ENCODE peak calls at places on chromosomes 4 and X, in four cellular contexts. C is ovary; K is CD8-positive, alpha-beta T cell; L is aorta. X is an unnamed sample.

GRCh38 chrX:11239230-11239629 is 54.0 kb upstream of the AMELX start:
- DNase-seq in C (no peak), K (no peak), L (no peak), X (no peak)

GRCh38 chr4:108303488-108304177 is 134.9 kb upstream of the LEF1 start:
- DNase-seq in C (no peak), K (no peak), L (no peak), X (no peak)

GRCh38 chr4:2337896-2338295 is 76.0 kb upstream of the MXD4 start:
- DNase-seq in C (no peak), K (no peak), L (peak; percentile 43), X (peak; percentile 64)

GRCh38 chrX:3312109-3312508 is 34.3 kb downstream of the MXRA5 start:
- DNase-seq in C (no peak), K (no peak), L (no peak), X (no peak)

GRCh38 chr4:185183622-185184281 is 20.0 kb downstream of the CFAP97 start:
- DNase-seq in C (peak; percentile 79), K (peak; percentile 78), L (no peak), X (no peak)

GRCh38 chr4:128757712-128758111 is 51.8 kb upstream of the JADE1 start:
- DNase-seq in C (no peak), K (no peak), L (no peak), X (peak; percentile 77)

GRCh38 chr4:102535398-102536082 is 34.4 kb downstream of the NFKB1 start:
- DNase-seq in C (no peak), K (no peak), L (no peak), X (no peak)

GRCh38 chr4:188400456-188400855 is 261.2 kb downstream of the TRIML1 start:
- DNase-seq in C (no peak), K (no peak), L (no peak), X (no peak)

GRCh38 chr4:188329526-188329925 is 190.3 kb downstream of the TRIML1 start:
- DNase-seq in C (no peak), K (no peak), L (no peak), X (no peak)

GRCh38 chrX:27186671-27187070 is 276.5 kb downstream of the PPP4R3C start:
- DNase-seq in C (no peak), K (peak; percentile 51), L (no peak), X (no peak)

GRCh38 chrX:71660562-71661416 is 6.6 kb upstream of the LOC101059915 start:
- DNase-seq in C (no peak), K (no peak), L (no peak), X (no peak)

GRCh38 chrX:149848855-149849254 is 32.1 kb upstream of the MAGEA8 start:
- DNase-seq in C (no peak), K (no peak), L (no peak), X (no peak)

GRCh38 chr4:17447675-17448298 is 64.1 kb downstream of the QDPR start:
- DNase-seq in C (no peak), K (peak; percentile 57), L (no peak), X (no peak)

GRCh38 chr4:163544407-163545038 is 50.0 kb downstream of the TMA16 start:
- DNase-seq in C (no peak), K (peak; percentile 68), L (peak; percentile 86), X (no peak)

GRCh38 chr4:88757067-88757466 is 59.4 kb upstream of the NAP1L5 start:
- DNase-seq in C (no peak), K (no peak), L (no peak), X (no peak)

GRCh38 chr4:147526272-147526654 is 45.4 kb downstream of the EDNRA start:
- DNase-seq in C (no peak), K (no peak), L (no peak), X (no peak)

GRCh38 chr4:143921160-143921559 is 15.8 kb upstream of the GYPE start:
- DNase-seq in C (no peak), K (no peak), L (no peak), X (no peak)

GRCh38 chr4:183905081-183905592 is at the start of gene STOX2:
- DNase-seq in C (peak; percentile 62), K (no peak), L (peak; percentile 89), X (peak; percentile 82)

GRCh38 chr4:153514001-153514526 is 47.9 kb downstream of the TMEM131L start:
- DNase-seq in C (no peak), K (no peak), L (no peak), X (no peak)

GRCh38 chr4:156547439-156547838 is 424.2 kb downstream of the PDGFC start:
- DNase-seq in C (no peak), K (no peak), L (no peak), X (no peak)

GRCh38 chr4:62914758-62915157 is 1494.5 kb downstream of the TECRL start:
- DNase-seq in C (no peak), K (no peak), L (no peak), X (no peak)

GRCh38 chr4:186792994-186793393 is 69.3 kb upstream of the FAT1 start:
- DNase-seq in C (no peak), K (no peak), L (no peak), X (no peak)

GRCh38 chr4:184157322-184157721 is 60.4 kb downstream of the ENPP6 start:
- DNase-seq in C (no peak), K (no peak), L (no peak), X (no peak)

GRCh38 chr4:79403356-79403755 is 4.7 kb downstream of the GK2 start:
- DNase-seq in C (no peak), K (no peak), L (no peak), X (no peak)

GRCh38 chrX:50586980-50587379 is 116.4 kb upstream of the DGKK start:
- DNase-seq in C (no peak), K (no peak), L (no peak), X (no peak)

GRCh38 chrX:13763489-13763888 is 28.9 kb downstream of the OFD1 start:
- DNase-seq in C (no peak), K (no peak), L (no peak), X (no peak)

GRCh38 chr4:107120661-107121060 is 84.5 kb upstream of the DKK2 start:
- DNase-seq in C (no peak), K (no peak), L (no peak), X (no peak)

GRCh38 chr4:112214397-112215264 is 17.0 kb upstream of the AP1AR start:
- DNase-seq in C (no peak), K (no peak), L (no peak), X (no peak)

GRCh38 chr4:17323619-17324400 is 188.1 kb downstream of the QDPR start:
- DNase-seq in C (no peak), K (no peak), L (no peak), X (no peak)

GRCh38 chrX:42944381-42944998 is 166.5 kb upstream of the PPP1R2C start:
- DNase-seq in C (no peak), K (peak; percentile 73), L (no peak), X (no peak)

GRCh38 chrX:103628386-103629290 is at the start of gene TCEAL1:
- DNase-seq in C (peak; percentile 76), K (peak; percentile 63), L (peak; percentile 88), X (peak; percentile 79)

GRCh38 chr4:8488791-8489369 is 48.3 kb downstream of the TRMT44 start:
- DNase-seq in C (no peak), K (no peak), L (no peak), X (peak; percentile 58)

GRCh38 chrX:148794350-148794749 is 293.9 kb downstream of the AFF2 start:
- DNase-seq in C (no peak), K (no peak), L (no peak), X (no peak)

GRCh38 chr4:169220446-169220845 is 50.3 kb downstream of the SH3RF1 start:
- DNase-seq in C (no peak), K (no peak), L (no peak), X (no peak)

GRCh38 chrX:37854748-37855147 is 7.4 kb upstream of the DYNLT3 start:
- DNase-seq in C (no peak), K (no peak), L (no peak), X (no peak)

GRCh38 chrX:56797966-56798711 is 69.1 kb downstream of the NBDY start:
- DNase-seq in C (no peak), K (peak; percentile 48), L (no peak), X (peak; percentile 70)

GRCh38 chr4:6357476-6357875 is 87.8 kb downstream of the WFS1 start:
- DNase-seq in C (no peak), K (no peak), L (no peak), X (no peak)

GRCh38 chr4:6360385-6360784 is 90.7 kb downstream of the WFS1 start:
- DNase-seq in C (no peak), K (no peak), L (peak; percentile 74), X (no peak)

GRCh38 chr4:6362243-6362885 is 92.7 kb downstream of the WFS1 start:
- DNase-seq in C (no peak), K (no peak), L (peak; percentile 40), X (no peak)

GRCh38 chr4:6361076-6361784 is 91.6 kb downstream of the WFS1 start:
- DNase-seq in C (no peak), K (no peak), L (no peak), X (no peak)

DNA sequence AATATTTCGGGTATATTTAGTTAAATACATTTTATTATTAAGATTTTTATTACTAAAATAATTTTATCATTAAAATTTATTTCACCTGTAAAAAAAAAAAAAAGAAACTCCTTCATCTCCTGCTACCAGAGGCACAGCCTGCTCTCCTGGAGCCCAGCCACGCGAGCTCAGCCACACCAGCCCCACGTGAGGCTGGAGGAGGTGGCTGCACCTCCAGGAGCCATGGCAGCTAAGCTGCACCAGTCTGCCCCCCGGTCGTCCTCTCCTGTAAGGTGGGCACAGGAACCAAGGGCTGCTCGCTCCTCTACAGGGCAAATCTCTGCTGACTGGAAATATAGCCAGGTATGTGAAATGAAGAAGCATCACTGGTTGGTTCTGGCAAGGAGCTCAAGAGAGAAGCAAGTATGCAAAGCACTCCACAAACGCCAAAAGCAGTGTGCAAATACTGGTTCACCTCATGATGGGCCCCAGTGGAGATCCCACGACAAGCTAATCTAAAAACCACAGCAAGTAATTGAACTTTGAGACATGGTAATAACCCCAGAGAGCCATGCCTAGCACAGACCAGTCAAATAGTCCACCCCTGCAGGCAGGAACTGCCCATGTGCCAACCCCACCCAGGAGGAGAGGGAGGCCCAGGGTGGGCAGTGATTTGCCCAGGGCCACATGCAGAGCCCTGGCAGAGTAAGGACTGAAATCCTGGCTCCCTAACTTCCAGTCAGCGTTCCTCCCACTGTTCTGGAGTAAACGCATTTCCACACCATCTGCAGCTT is 90.1 kb downstream of the WFS1 start:
- DNase-seq in C (no peak), K (no peak), L (no peak), X (no peak)
- H3K4me3 ChIP-seq in C (no peak overlapping the region), K (no peak overlapping the region), L (no peak overlapping the region), X (no peak overlapping the region)

GRCh38 chr4:73541251-73541650 is 59.7 kb downstream of the AFM start:
- DNase-seq in C (no peak), K (no peak), L (no peak), X (no peak)

GRCh38 chr4:73539386-73539785 is 57.8 kb downstream of the AFM start:
- DNase-seq in C (no peak), K (no peak), L (no peak), X (no peak)

GRCh38 chr4:73544620-73545019 is 63.1 kb downstream of the AFM start:
- DNase-seq in C (no peak), K (no peak), L (no peak), X (no peak)
- H3K27ac ChIP-seq in C (no peak overlapping the region), K (no peak overlapping the region), L (no peak overlapping the region), X (no peak overlapping the region)

GRCh38 chr4:110618091-110619000 is 4.5 kb downstream of the PITX2 start:
- DNase-seq in C (no peak), K (no peak), L (peak; percentile 67), X (no peak)
- H3K4me3 ChIP-seq in C (no peak overlapping the region), K (no peak overlapping the region), L (no peak overlapping the region), X (peak overlapping the region; percentile 21)

DNA sequence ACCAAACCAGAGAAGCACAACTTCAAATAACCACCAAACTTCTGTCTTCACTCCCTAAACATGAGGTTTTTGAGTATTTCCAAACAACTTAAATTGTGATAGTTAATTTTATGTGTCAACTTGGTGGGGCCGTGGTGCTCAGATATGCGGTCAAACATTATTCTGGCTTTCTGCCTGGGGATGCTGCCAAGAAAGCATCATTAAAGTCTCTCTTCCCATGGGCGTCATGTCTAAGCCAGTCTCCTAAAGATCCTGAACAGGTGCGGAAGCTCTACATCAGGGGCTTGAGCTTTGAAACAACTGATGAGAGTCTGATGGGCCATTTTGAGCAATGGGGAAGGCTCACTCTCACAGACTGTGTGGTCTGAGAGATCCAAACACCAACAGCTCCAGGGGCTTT is 24.1 kb upstream of the SOD3 start:
- DNase-seq in C (no peak), K (no peak), L (no peak), X (no peak)
- H3K27ac ChIP-seq in C (no peak overlapping the region), K (no peak overlapping the region), L (no peak overlapping the region), X (no peak overlapping the region)

X was measured in coronary artery.